ENCODE peak calls at places on chromosomes 16 and 17, in ten cellular contexts. K is aorta; X is GM23248; U is RWPE2; J is effector memory CD4-positive, alpha-beta T cell; I is NT2/D1; P is A673; V is prostate gland; E is CD4-positive, alpha-beta T cell; F is fibroblast of lung. M is an unnamed sample. For H3K9me3 and H3K27me3, the result is how much of the 10 kb centered on the place peaks cover.

GRCh38 chr16:27791404-27791719 is 241.4 kb downstream of the KATNIP start:
- DNase-seq in U (no peak), K (no peak), J (no peak), X (no peak), I (no peak), V (no peak), E (no peak), P (no peak), F (no peak), M (no peak)

GRCh38 chr17:68400404-68400735 is 56.9 kb downstream of the WIPI1 start:
- DNase-seq in K (no peak), I (no peak), P (no peak), F (no peak), U (no peak), V (no peak), E (no peak), J (no peak), X (no peak), M (no peak)

GRCh38 chr16:17313085-17313611 is 157.6 kb downstream of the XYLT1 start:
- DNase-seq in V (peak), P (no peak), E (no peak), I (no peak), K (peak), U (no peak), F (peak), J (no peak), X (peak), M (no peak)

GRCh38 chr17:63474174-63474913 is 2.5 kb upstream of the ACE start:
- DNase-seq in I (no peak), V (peak), K (no peak), F (peak), X (no peak), P (no peak), J (no peak), U (no peak), E (no peak), M (no peak)

GRCh38 chr17:68613739-68614298 is 12.7 kb upstream of the FAM20A start:
- DNase-seq in V (no peak), X (peak), P (peak), I (peak), F (no peak), K (no peak), E (no peak), U (no peak), J (no peak), M (no peak)

GRCh38 chr16:54242199-54242598 is 44.4 kb downstream of the IRX3 start:
- DNase-seq in I (peak), P (no peak), K (no peak), J (no peak), E (no peak), V (peak), X (no peak), U (no peak), F (no peak), M (no peak)

GRCh38 chr17:42679001-42679491 is 2.3 kb upstream of the PLEKHH3 start:
- DNase-seq in P (peak), E (no peak), K (no peak), X (peak), F (peak), I (no peak), V (peak), J (peak), U (no peak), M (no peak)

GRCh38 chr16:4506450-4506849 is 30.3 kb downstream of the HMOX2 start:
- DNase-seq in V (peak), E (peak), K (no peak), J (peak), X (peak), F (peak), P (peak), U (no peak), I (peak), M (peak)

GRCh38 chr17:80997471-80998387 is 6.1 kb downstream of the CHMP6 start:
- DNase-seq in K (no peak), I (no peak), V (no peak), X (no peak), U (no peak), E (no peak), J (no peak), F (peak), P (no peak), M (no peak)

GRCh38 chr17:15260376-15261062 is 4.6 kb downstream of the PMP22 start:
- DNase-seq in F (peak), V (peak), J (peak), P (peak), E (peak), I (peak), X (peak), U (no peak), K (peak), M (peak)

GRCh38 chr16:3327514-3327913 is 22.2 kb downstream of the ZNF75A start:
- DNase-seq in U (no peak), K (no peak), J (no peak), F (no peak), E (no peak), P (no peak), V (no peak), X (no peak), I (no peak), M (no peak)

GRCh38 chr16:3317315-3317999 is 12.2 kb downstream of the ZNF75A start:
- DNase-seq in F (peak), I (peak), X (peak), E (no peak), K (no peak), U (no peak), P (no peak), V (no peak), J (no peak), M (no peak)

DNA sequence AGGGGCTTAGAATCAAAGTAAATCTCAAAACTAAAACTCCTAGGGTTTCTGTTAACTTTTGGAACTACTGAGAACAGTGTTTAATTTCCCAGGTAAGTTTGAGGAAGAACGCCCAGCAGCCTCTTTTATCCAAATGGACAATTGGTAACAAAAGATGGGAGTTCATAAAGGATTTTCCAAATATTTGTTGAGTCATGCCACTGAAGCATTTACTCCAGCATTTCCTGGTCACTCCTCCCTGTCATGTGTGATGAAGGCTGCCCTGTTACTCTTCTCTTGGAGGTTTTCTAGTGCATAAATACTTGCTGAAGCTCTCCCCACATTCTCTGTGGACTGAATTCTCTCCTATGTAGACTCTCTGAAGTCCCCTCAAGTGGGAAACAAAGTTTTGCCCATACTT is 16.5 kb downstream of the ZNF75A start:
- DNase-seq in F (no peak), E (no peak), K (no peak), P (no peak), X (no peak), U (no peak), V (no peak), I (no peak), J (no peak), M (no peak)
- H3K9me3 ChIP-seq in F (under half), E (half or more), K (under half), P (half or more), X (under half), U (under half), V (under half), I (under half), J (half or more), M (under half)

GRCh38 chr16:73033271-73033998 is 14.5 kb downstream of the ZFHX3 start:
- DNase-seq in K (no peak), J (no peak), U (no peak), V (no peak), X (no peak), F (no peak), E (no peak), I (peak), P (peak), M (no peak)
- H3K27me3 ChIP-seq in K (under half), J (under half), U (under half), V (under half), X (under half), F (under half), E (under half), I (half or more), P (under half), M (under half)

DNA sequence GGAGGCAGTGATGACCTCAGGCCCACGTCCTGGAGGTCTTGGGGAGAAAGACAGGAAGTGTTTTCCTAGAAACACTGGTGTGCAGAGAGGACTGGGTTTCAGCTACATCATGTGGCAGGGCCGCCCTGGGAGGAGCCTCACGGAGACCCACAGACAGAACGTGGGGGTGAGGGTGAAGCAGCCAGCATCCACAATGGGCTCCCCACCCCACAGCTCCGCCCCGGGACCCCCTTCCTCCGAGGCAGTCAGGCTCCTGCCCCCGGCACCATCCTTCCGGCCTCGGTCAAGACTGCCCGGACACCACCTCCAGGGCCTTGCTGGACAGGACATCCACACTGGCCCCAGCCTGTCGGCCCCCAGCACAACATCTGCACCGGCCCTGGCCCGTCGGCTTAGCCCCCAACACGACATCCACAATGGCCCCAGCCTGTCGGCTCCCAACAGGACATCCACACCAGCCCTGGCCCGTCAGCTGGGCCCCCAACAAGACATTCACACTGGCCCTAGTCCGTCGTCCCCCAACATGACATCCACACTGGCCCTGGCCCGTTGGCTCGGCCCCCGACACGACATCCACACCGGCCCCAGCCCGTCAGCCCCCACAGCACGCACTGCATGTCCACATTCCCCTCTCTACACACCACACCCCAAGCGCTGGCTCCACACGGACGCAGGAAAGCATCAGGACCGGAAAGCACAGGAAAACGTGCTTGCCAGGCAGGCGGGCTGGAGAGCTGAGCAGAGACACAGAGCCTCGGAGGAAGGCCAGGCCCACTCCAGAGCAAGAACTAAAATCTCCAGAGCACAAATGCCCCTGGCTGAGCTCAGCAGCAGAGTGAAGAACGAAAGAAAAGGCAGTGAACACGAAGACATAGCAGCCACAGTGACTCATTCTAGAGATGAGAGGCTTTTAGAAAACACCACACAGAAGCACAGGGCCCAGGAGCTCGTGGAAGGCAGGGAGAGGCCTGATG is 50.8 kb downstream of the LMF1 start:
- DNase-seq in X (peak), F (no peak), P (no peak), K (peak), E (no peak), V (no peak), U (peak), J (no peak), I (no peak), M (no peak)
- H3K9me3 ChIP-seq in X (under half), F (under half), P (under half), K (under half), E (under half), V (under half), U (under half), J (under half), I (under half), M (under half)

GRCh38 chr16:84511821-84512220 is 7.4 kb upstream of the MEAK7 start:
- DNase-seq in U (no peak), V (no peak), P (no peak), J (no peak), X (no peak), I (no peak), F (no peak), E (no peak), K (peak), M (no peak)

GRCh38 chr16:84508502-84508901 is 4.0 kb upstream of the MEAK7 start:
- DNase-seq in K (peak), U (no peak), X (no peak), E (no peak), F (no peak), I (no peak), V (no peak), J (no peak), P (no peak), M (no peak)

GRCh38 chr16:84509032-84509950 is 4.8 kb upstream of the MEAK7 start:
- DNase-seq in J (no peak), F (no peak), I (no peak), U (no peak), V (no peak), X (no peak), K (peak), P (no peak), E (no peak), M (no peak)

GRCh38 chr16:84513111-84514065 is 8.9 kb upstream of the MEAK7 start:
- DNase-seq in V (no peak), P (no peak), X (peak), U (no peak), I (no peak), F (peak), E (no peak), J (no peak), K (peak), M (no peak)

GRCh38 chr16:84511180-84511800 is 6.8 kb upstream of the MEAK7 start:
- DNase-seq in F (peak), X (peak), J (peak), I (peak), V (peak), U (no peak), P (peak), E (peak), K (peak), M (peak)
- H3K27me3 ChIP-seq in F (under half), X (under half), J (under half), I (under half), V (under half), U (under half), P (under half), E (under half), K (under half), M (under half)

GRCh38 chr16:79008869-79009179 is 591.7 kb downstream of the MAF start:
- DNase-seq in J (no peak), V (no peak), U (no peak), X (no peak), P (no peak), E (no peak), K (no peak), F (no peak), I (no peak), M (no peak)

GRCh38 chr16:79009911-79010310 is 590.6 kb downstream of the MAF start:
- DNase-seq in P (no peak), I (no peak), X (no peak), V (no peak), E (no peak), F (no peak), K (no peak), U (no peak), J (no peak), M (no peak)

GRCh38 chr16:79007614-79008013 is 592.9 kb downstream of the MAF start:
- DNase-seq in K (no peak), F (no peak), J (no peak), V (no peak), P (no peak), X (no peak), U (no peak), I (no peak), E (no peak), M (no peak)

GRCh38 chr16:79006762-79007161 is 593.8 kb downstream of the MAF start:
- DNase-seq in V (no peak), E (no peak), U (no peak), J (no peak), F (no peak), I (no peak), X (no peak), K (no peak), P (no peak), M (no peak)

GRCh38 chr16:79008036-79008868 is 592.3 kb downstream of the MAF start:
- DNase-seq in U (no peak), K (no peak), V (no peak), F (no peak), E (no peak), J (no peak), I (peak), X (no peak), P (no peak), M (no peak)
- H3K9me3 ChIP-seq in U (under half), K (under half), V (under half), F (under half), E (under half), J (under half), I (under half), X (under half), P (under half), M (under half)

GRCh38 chr17:20045476-20045875 is 36.3 kb downstream of the SPECC1 start:
- DNase-seq in I (no peak), U (no peak), J (no peak), F (no peak), X (no peak), V (no peak), P (no peak), K (no peak), E (no peak), M (no peak)
- H3K27me3 ChIP-seq in I (under half), U (under half), J (under half), F (under half), X (under half), V (under half), P (under half), K (under half), E (under half), M (under half)

GRCh38 chr17:54269886-54270285 is 447.2 kb downstream of the KIF2B start:
- DNase-seq in E (no peak), X (no peak), K (no peak), U (no peak), J (no peak), V (peak), I (no peak), F (no peak), P (no peak), M (no peak)
- H3K9me3 ChIP-seq in E (under half), X (under half), K (under half), U (under half), J (under half), V (under half), I (under half), F (under half), P (under half), M (under half)

GRCh38 chr17:1645207-1646171 is at the start of gene SCARF1:
- DNase-seq in F (no peak), K (peak), P (no peak), E (no peak), J (no peak), U (no peak), X (no peak), V (no peak), I (no peak), M (no peak)
- H3K27me3 ChIP-seq in F (under half), K (under half), P (under half), E (under half), J (under half), U (under half), X (under half), V (under half), I (under half), M (under half)

GRCh38 chr17:22669721-22670120 is 977.4 kb downstream of the KCNJ18 start:
- DNase-seq in V (no peak), I (no peak), U (no peak), J (no peak), F (no peak), E (no peak), X (peak), P (no peak), K (peak), M (no peak)

GRCh38 chr17:22671110-22671509 is 978.8 kb downstream of the KCNJ18 start:
- DNase-seq in P (no peak), X (no peak), E (no peak), U (no peak), V (no peak), I (no peak), F (no peak), K (peak), J (no peak), M (no peak)
- H3K9me3 ChIP-seq in P (under half), X (under half), E (under half), U (under half), V (under half), I (under half), F (under half), K (under half), J (under half), M (under half)

GRCh38 chr17:11241611-11242226 is 706 bp downstream of the SHISA6 start:
- DNase-seq in K (no peak), U (no peak), V (peak), I (no peak), E (no peak), P (peak), J (no peak), X (no peak), F (no peak), M (no peak)

GRCh38 chr17:11239379-11239970 is 1.5 kb upstream of the SHISA6 start:
- DNase-seq in I (no peak), J (no peak), E (no peak), F (no peak), P (no peak), U (no peak), V (no peak), K (no peak), X (no peak), M (no peak)

GRCh38 chr17:11240841-11241610 is at the start of gene SHISA6:
- DNase-seq in I (no peak), U (no peak), K (no peak), V (peak), J (no peak), X (no peak), E (no peak), P (peak), F (no peak), M (no peak)

GRCh38 chr17:11240041-11240801 is 792 bp upstream of the SHISA6 start:
- DNase-seq in X (peak), P (peak), V (peak), K (no peak), I (no peak), J (no peak), E (no peak), U (no peak), F (no peak), M (no peak)

DNA sequence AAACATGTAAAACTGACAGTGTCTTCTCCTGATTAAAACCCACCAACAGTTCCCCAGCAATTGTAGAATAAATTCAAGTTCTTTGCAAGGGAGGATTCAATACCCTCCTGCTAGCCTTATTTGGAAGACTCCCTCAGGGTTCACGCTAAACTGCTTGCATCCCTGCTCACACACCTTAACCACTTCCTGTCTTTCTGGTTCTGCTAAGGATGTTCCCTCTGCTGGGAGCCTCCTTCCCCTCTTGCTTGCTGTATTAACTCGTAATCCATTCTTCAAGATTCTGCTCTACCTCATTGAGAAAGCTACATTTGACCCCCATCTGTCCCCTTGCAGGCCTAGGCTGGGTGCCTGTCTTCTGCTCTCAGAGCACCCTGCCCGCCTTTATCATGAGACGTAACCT is 2.3 kb upstream of the SHISA6 start:
- DNase-seq in U (no peak), V (peak), P (no peak), I (no peak), J (no peak), X (no peak), F (no peak), E (no peak), K (no peak), M (no peak)
- H3K27me3 ChIP-seq in U (under half), V (under half), P (under half), I (under half), J (under half), X (under half), F (under half), E (under half), K (under half), M (under half)